ENCODE peak calls at places on chromosomes 7 and 10, in four cellular contexts. One of them, this sample, is unnamed.

GRCh38 chr7:143416565-143417149 is 8.0 kb upstream of the EPHA1 start:
- DNase-seq in left ventricle myocardium inferior: no peak
- DNase-seq in fibroblast of the aortic adventitia: peak; percentile 77
- DNase-seq in H9: no peak
- DNase-seq in this sample: no peak

GRCh38 chr10:48494611-48495010 is 110.3 kb downstream of the ARHGAP22 start:
- DNase-seq in left ventricle myocardium inferior: no peak
- DNase-seq in fibroblast of the aortic adventitia: no peak
- DNase-seq in H9: no peak
- DNase-seq in this sample: no peak

GRCh38 chr7:116863168-116863670 is 832 bp downstream of the CAPZA2 start:
- DNase-seq in left ventricle myocardium inferior: peak; percentile 18
- DNase-seq in fibroblast of the aortic adventitia: no peak
- DNase-seq in H9: no peak
- DNase-seq in this sample: no peak

GRCh38 chr10:100019824-100020160 is 10.0 kb upstream of the DNMBP start:
- DNase-seq in left ventricle myocardium inferior: no peak
- DNase-seq in fibroblast of the aortic adventitia: peak; percentile 46
- DNase-seq in H9: peak; percentile 57
- DNase-seq in this sample: no peak

GRCh38 chr10:103800789-103801540 is 54.4 kb downstream of the SH3PXD2A start:
- DNase-seq in left ventricle myocardium inferior: no peak
- DNase-seq in fibroblast of the aortic adventitia: no peak
- DNase-seq in H9: no peak
- DNase-seq in this sample: no peak

GRCh38 chr10:34319197-34319846 is 495.8 kb downstream of the PARD3 start:
- DNase-seq in left ventricle myocardium inferior: no peak
- DNase-seq in fibroblast of the aortic adventitia: peak; percentile 94
- DNase-seq in H9: no peak
- DNase-seq in this sample: no peak

GRCh38 chr7:3762146-3762831 is 461.2 kb downstream of the SDK1 start:
- DNase-seq in left ventricle myocardium inferior: no peak
- DNase-seq in fibroblast of the aortic adventitia: no peak
- DNase-seq in H9: no peak
- DNase-seq in this sample: no peak

GRCh38 chr7:73701357-73701995 is 18.0 kb downstream of the STX1A start:
- DNase-seq in left ventricle myocardium inferior: no peak
- DNase-seq in fibroblast of the aortic adventitia: peak; percentile 61
- DNase-seq in H9: peak; percentile 92
- DNase-seq in this sample: no peak

GRCh38 chr10:122232781-122233180 is 38.3 kb upstream of the BTBD16 start:
- DNase-seq in left ventricle myocardium inferior: no peak
- DNase-seq in fibroblast of the aortic adventitia: peak; percentile 83
- DNase-seq in H9: no peak
- DNase-seq in this sample: no peak

GRCh38 chr7:21260939-21261338 is 166.9 kb upstream of the SP4 start:
- DNase-seq in left ventricle myocardium inferior: no peak
- DNase-seq in fibroblast of the aortic adventitia: no peak
- DNase-seq in H9: no peak
- DNase-seq in this sample: no peak

GRCh38 chr10:73306171-73306708 is 52.4 kb downstream of the CFAP70 start:
- DNase-seq in left ventricle myocardium inferior: no peak
- DNase-seq in fibroblast of the aortic adventitia: no peak
- DNase-seq in H9: no peak
- DNase-seq in this sample: no peak

GRCh38 chr10:124791378-124792348 is at the start of gene EEF1AKMT2:
- DNase-seq in left ventricle myocardium inferior: peak; percentile 84
- DNase-seq in fibroblast of the aortic adventitia: peak; percentile 83
- DNase-seq in H9: peak; percentile 89
- DNase-seq in this sample: peak; percentile 87

GRCh38 chr7:52143219-52143618 is 826.6 kb upstream of the COBL start:
- DNase-seq in left ventricle myocardium inferior: no peak
- DNase-seq in fibroblast of the aortic adventitia: no peak
- DNase-seq in H9: no peak
- DNase-seq in this sample: no peak

GRCh38 chr10:105757302-105757701 is 1116.2 kb downstream of the SORCS3 start:
- DNase-seq in left ventricle myocardium inferior: peak; percentile 25
- DNase-seq in fibroblast of the aortic adventitia: no peak
- DNase-seq in H9: no peak
- DNase-seq in this sample: no peak

GRCh38 chr10:34323197-34323596 is 491.9 kb downstream of the PARD3 start:
- DNase-seq in left ventricle myocardium inferior: no peak
- DNase-seq in fibroblast of the aortic adventitia: peak; percentile 57
- DNase-seq in H9: no peak
- DNase-seq in this sample: no peak

GRCh38 chr7:15709978-15710377 is 23.5 kb upstream of the MEOX2 start:
- DNase-seq in left ventricle myocardium inferior: no peak
- DNase-seq in fibroblast of the aortic adventitia: no peak
- DNase-seq in H9: no peak
- DNase-seq in this sample: no peak

GRCh38 chr10:92181575-92181974 is 109.3 kb downstream of the CPEB3 start:
- DNase-seq in left ventricle myocardium inferior: no peak
- DNase-seq in fibroblast of the aortic adventitia: no peak
- DNase-seq in H9: no peak
- DNase-seq in this sample: no peak

GRCh38 chr7:129188892-129189660 is 643 bp downstream of the SMO start:
- DNase-seq in left ventricle myocardium inferior: no peak
- DNase-seq in fibroblast of the aortic adventitia: no peak
- DNase-seq in H9: peak; percentile 44
- DNase-seq in this sample: no peak

GRCh38 chr7:25262586-25262985 is 34.3 kb upstream of the NPVF start:
- DNase-seq in left ventricle myocardium inferior: no peak
- DNase-seq in fibroblast of the aortic adventitia: no peak
- DNase-seq in H9: no peak
- DNase-seq in this sample: no peak

GRCh38 chr10:70849582-70850016 is 33.9 kb downstream of the SGPL1 start:
- DNase-seq in left ventricle myocardium inferior: no peak
- DNase-seq in fibroblast of the aortic adventitia: peak; percentile 94
- DNase-seq in H9: no peak
- DNase-seq in this sample: no peak

GRCh38 chr7:30524545-30524944 is 19.9 kb upstream of the GGCT start:
- DNase-seq in left ventricle myocardium inferior: no peak
- DNase-seq in fibroblast of the aortic adventitia: no peak
- DNase-seq in H9: no peak
- DNase-seq in this sample: no peak

GRCh38 chr7:73833251-73833919 is 2.6 kb downstream of the CLDN4 start:
- DNase-seq in left ventricle myocardium inferior: no peak
- DNase-seq in fibroblast of the aortic adventitia: no peak
- DNase-seq in H9: peak; percentile 78
- DNase-seq in this sample: no peak

GRCh38 chr7:18345641-18346234 is 149.8 kb upstream of the HDAC9 start:
- DNase-seq in left ventricle myocardium inferior: no peak
- DNase-seq in fibroblast of the aortic adventitia: peak; percentile 69
- DNase-seq in H9: peak; percentile 49
- DNase-seq in this sample: no peak

GRCh38 chr7:20193242-20193777 is 23.9 kb downstream of the MACC1 start:
- DNase-seq in left ventricle myocardium inferior: no peak
- DNase-seq in fibroblast of the aortic adventitia: peak; percentile 70
- DNase-seq in H9: no peak
- DNase-seq in this sample: no peak

GRCh38 chr7:155230169-155230593 is 67.5 kb upstream of the INSIG1 start:
- DNase-seq in left ventricle myocardium inferior: peak; percentile 46
- DNase-seq in fibroblast of the aortic adventitia: peak; percentile 93
- DNase-seq in H9: peak; percentile 46
- DNase-seq in this sample: no peak

GRCh38 chr10:37680716-37681616 is 176.4 kb downstream of the ZNF248 start:
- DNase-seq in left ventricle myocardium inferior: no peak
- DNase-seq in fibroblast of the aortic adventitia: no peak
- DNase-seq in H9: no peak
- DNase-seq in this sample: no peak

GRCh38 chr10:60479305-60480020 is 89.8 kb upstream of the ANK3 start:
- DNase-seq in left ventricle myocardium inferior: no peak
- DNase-seq in fibroblast of the aortic adventitia: no peak
- DNase-seq in H9: no peak
- DNase-seq in this sample: no peak

GRCh38 chr7:42236266-42237161 is 495 bp downstream of the GLI3 start:
- DNase-seq in left ventricle myocardium inferior: peak; percentile 49
- DNase-seq in fibroblast of the aortic adventitia: peak; percentile 72
- DNase-seq in H9: peak; percentile 61
- DNase-seq in this sample: peak; percentile 77

GRCh38 chr10:33008499-33009243 is 50.6 kb upstream of the ITGB1 start:
- DNase-seq in left ventricle myocardium inferior: no peak
- DNase-seq in fibroblast of the aortic adventitia: peak; percentile 93
- DNase-seq in H9: peak; percentile 43
- DNase-seq in this sample: no peak

GRCh38 chr10:88236121-88236743 is 346.9 kb downstream of the RNLS start:
- DNase-seq in left ventricle myocardium inferior: no peak
- DNase-seq in fibroblast of the aortic adventitia: peak; percentile 70
- DNase-seq in H9: no peak
- DNase-seq in this sample: no peak

GRCh38 chr10:70784476-70784875 is 701 bp downstream of the TBATA start:
- DNase-seq in left ventricle myocardium inferior: no peak
- DNase-seq in fibroblast of the aortic adventitia: no peak
- DNase-seq in H9: no peak
- DNase-seq in this sample: peak; percentile 14

GRCh38 chr7:74043523-74043951 is 15.6 kb downstream of the ELN start:
- DNase-seq in left ventricle myocardium inferior: no peak
- DNase-seq in fibroblast of the aortic adventitia: peak; percentile 71
- DNase-seq in H9: peak; percentile 78
- DNase-seq in this sample: no peak

GRCh38 chr7:19051767-19052375 is 65.6 kb downstream of the TWIST1 start:
- DNase-seq in left ventricle myocardium inferior: peak; percentile 16
- DNase-seq in fibroblast of the aortic adventitia: peak; percentile 60
- DNase-seq in H9: no peak
- DNase-seq in this sample: no peak

GRCh38 chr7:73894851-73895441 is 34.0 kb downstream of the TMEM270 start:
- DNase-seq in left ventricle myocardium inferior: peak; percentile 85
- DNase-seq in fibroblast of the aortic adventitia: peak; percentile 98
- DNase-seq in H9: no peak
- DNase-seq in this sample: no peak

GRCh38 chr7:146539836-146540235 is 423.2 kb downstream of the CNTNAP2 start:
- DNase-seq in left ventricle myocardium inferior: no peak
- DNase-seq in fibroblast of the aortic adventitia: no peak
- DNase-seq in H9: no peak
- DNase-seq in this sample: no peak

GRCh38 chr7:114405427-114405826 is 9.2 kb upstream of the FOXP2 start:
- DNase-seq in left ventricle myocardium inferior: no peak
- DNase-seq in fibroblast of the aortic adventitia: peak; percentile 49
- DNase-seq in H9: no peak
- DNase-seq in this sample: no peak

DNA sequence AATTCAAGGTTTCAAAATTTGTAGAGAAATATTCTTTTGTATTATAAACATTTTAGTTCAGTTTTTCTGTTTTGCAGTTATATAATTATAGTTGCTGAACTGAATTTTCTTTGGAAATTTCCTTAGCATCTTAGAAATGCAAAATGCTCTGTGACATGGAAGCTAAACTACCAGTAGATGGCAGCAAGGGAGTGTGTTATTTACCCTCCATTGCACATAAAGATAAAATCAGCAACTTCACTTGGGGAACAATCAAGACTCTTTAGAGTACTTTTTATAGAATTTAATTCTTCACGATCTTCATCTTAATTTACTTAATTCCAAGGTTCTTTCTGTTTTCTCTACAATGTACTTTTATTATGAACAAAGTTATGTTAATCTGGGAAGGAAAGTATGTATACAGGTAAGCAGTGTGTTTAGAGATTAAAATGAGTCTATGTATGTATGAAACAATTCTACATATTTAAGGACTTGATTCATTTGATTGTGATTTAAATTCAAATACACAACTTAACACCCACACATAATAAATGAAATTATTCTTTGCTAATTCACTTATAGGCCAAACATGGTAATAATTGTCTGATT is 404.2 kb downstream of the THSD7A start:
- DNase-seq in left ventricle myocardium inferior: no peak
- DNase-seq in fibroblast of the aortic adventitia: peak; percentile 78
- DNase-seq in H9: no peak
- DNase-seq in this sample: no peak
- TF ChIP-seq CTCF in left ventricle myocardium inferior: peak; percentile 79
- TF ChIP-seq CTCF in fibroblast of the aortic adventitia: peak; percentile 80
- TF ChIP-seq CTCF in H9: peak; percentile 90
- TF ChIP-seq CTCF in this sample: peak; percentile 66

GRCh38 chr7:36245900-36246299 is 92.8 kb downstream of the EEPD1 start:
- DNase-seq in left ventricle myocardium inferior: no peak
- DNase-seq in fibroblast of the aortic adventitia: no peak
- DNase-seq in H9: no peak
- DNase-seq in this sample: no peak

GRCh38 chr7:36249091-36249490 is 96.0 kb downstream of the EEPD1 start:
- DNase-seq in left ventricle myocardium inferior: no peak
- DNase-seq in fibroblast of the aortic adventitia: no peak
- DNase-seq in H9: no peak
- DNase-seq in this sample: no peak

DNA sequence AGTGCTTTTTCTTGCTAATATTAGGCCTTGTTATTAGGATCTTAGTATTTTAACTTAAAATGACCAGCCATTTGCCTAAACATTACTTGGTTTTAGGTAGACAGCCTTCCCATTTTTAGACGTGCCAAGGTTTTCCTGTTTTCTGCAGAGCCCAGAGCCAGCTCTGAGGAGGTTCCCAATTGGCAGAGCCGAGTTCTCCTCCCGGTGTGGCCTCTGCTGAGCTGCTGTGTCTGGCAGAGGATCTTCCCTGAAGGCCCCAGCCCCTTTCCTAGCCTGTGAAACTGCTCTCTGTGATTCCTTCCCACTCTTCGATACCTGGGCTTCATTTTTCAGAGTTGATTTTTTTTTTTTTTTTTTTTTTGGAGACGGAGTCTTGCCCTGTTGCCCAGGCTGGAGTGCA is 91.4 kb downstream of the EEPD1 start:
- DNase-seq in left ventricle myocardium inferior: no peak
- DNase-seq in fibroblast of the aortic adventitia: no peak
- DNase-seq in H9: no peak
- DNase-seq in this sample: no peak
- TF ChIP-seq CTCF in left ventricle myocardium inferior: no peak
- TF ChIP-seq CTCF in fibroblast of the aortic adventitia: no peak
- TF ChIP-seq CTCF in H9: no peak
- TF ChIP-seq CTCF in this sample: no peak

GRCh38 chr10:6918305-6918704 is 338.2 kb upstream of the PRKCQ start:
- DNase-seq in left ventricle myocardium inferior: no peak
- DNase-seq in fibroblast of the aortic adventitia: no peak
- DNase-seq in H9: peak; percentile 60
- DNase-seq in this sample: no peak
- TF ChIP-seq CTCF in left ventricle myocardium inferior: peak; percentile 46
- TF ChIP-seq CTCF in fibroblast of the aortic adventitia: peak; percentile 15
- TF ChIP-seq CTCF in H9: peak; percentile 67
- TF ChIP-seq CTCF in this sample: no peak

DNA sequence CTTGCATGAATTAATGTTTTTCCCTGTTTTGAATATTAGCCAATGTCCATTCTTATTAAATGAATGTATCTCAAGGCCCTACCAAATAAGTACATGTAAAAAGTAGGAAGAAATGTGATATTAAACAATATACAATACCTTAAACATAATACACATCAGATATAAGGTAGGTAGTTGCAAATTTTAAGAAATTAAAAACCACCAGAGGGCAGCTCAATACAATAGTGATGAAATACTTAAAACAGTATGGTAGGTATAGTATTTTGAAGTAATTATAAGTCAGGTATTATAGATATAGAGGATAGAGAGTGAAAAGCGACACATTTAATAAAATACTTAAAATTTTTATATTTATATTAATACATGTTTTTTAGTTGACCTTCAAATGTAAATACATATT is 43.6 kb upstream of the CDK14 start:
- DNase-seq in left ventricle myocardium inferior: no peak
- DNase-seq in fibroblast of the aortic adventitia: peak; percentile 62
- DNase-seq in H9: no peak
- DNase-seq in this sample: no peak
- TF ChIP-seq CTCF in left ventricle myocardium inferior: peak; percentile 58
- TF ChIP-seq CTCF in fibroblast of the aortic adventitia: peak; percentile 18
- TF ChIP-seq CTCF in H9: peak; percentile 27
- TF ChIP-seq CTCF in this sample: peak; percentile 15